ENCODE peak calls at places on chromosomes 12 and 14, in four cellular contexts. One of them, this sample, is unnamed.

GRCh38 chr14:102007916-102008418 is 43.6 kb downstream of the DYNC1H1 start:
- DNase-seq in GM12878: no peak
- DNase-seq in HepG2: no peak
- DNase-seq in A549: no peak
- DNase-seq in this sample: no peak

GRCh38 chr14:100065942-100066574 is 836 bp downstream of the EVL start:
- DNase-seq in GM12878: peak; percentile 94
- DNase-seq in HepG2: no peak
- DNase-seq in A549: no peak
- DNase-seq in this sample: no peak

GRCh38 chr12:29943683-29944082 is 159.9 kb upstream of the TMTC1 start:
- DNase-seq in GM12878: no peak
- DNase-seq in HepG2: no peak
- DNase-seq in A549: no peak
- DNase-seq in this sample: no peak

GRCh38 chr14:61188196-61188595 is 92.9 kb downstream of the TMEM30B start:
- DNase-seq in GM12878: no peak
- DNase-seq in HepG2: no peak
- DNase-seq in A549: peak; percentile 43
- DNase-seq in this sample: no peak

GRCh38 chr12:42525444-42525843 is 64.1 kb downstream of the PRICKLE1 start:
- DNase-seq in GM12878: no peak
- DNase-seq in HepG2: no peak
- DNase-seq in A549: no peak
- DNase-seq in this sample: no peak

GRCh38 chr14:23929822-23930294 is 23.7 kb upstream of the DHRS4 start:
- DNase-seq in GM12878: peak; percentile 25
- DNase-seq in HepG2: peak; percentile 87
- DNase-seq in A549: peak; percentile 73
- DNase-seq in this sample: peak; percentile 74

GRCh38 chr12:49887536-49888401 is 15.9 kb downstream of the FAIM2 start:
- DNase-seq in GM12878: no peak
- DNase-seq in HepG2: peak; percentile 55
- DNase-seq in A549: no peak
- DNase-seq in this sample: no peak

GRCh38 chr14:87805315-87805723 is 187.7 kb downstream of the GALC start:
- DNase-seq in GM12878: no peak
- DNase-seq in HepG2: peak; percentile 9
- DNase-seq in A549: peak; percentile 16
- DNase-seq in this sample: peak; percentile 34

GRCh38 chr12:87464565-87464964 is 564.6 kb downstream of the C12orf50 start:
- DNase-seq in GM12878: no peak
- DNase-seq in HepG2: no peak
- DNase-seq in A549: no peak
- DNase-seq in this sample: no peak

GRCh38 chr14:73818821-73819220 is 32.8 kb upstream of the PTGR2 start:
- DNase-seq in GM12878: no peak
- DNase-seq in HepG2: no peak
- DNase-seq in A549: no peak
- DNase-seq in this sample: no peak

GRCh38 chr12:80041691-80042090 is 57.6 kb upstream of the OTOGL start:
- DNase-seq in GM12878: no peak
- DNase-seq in HepG2: no peak
- DNase-seq in A549: no peak
- DNase-seq in this sample: no peak

GRCh38 chr12:72296389-72296788 is 24.2 kb downstream of the TRHDE start:
- DNase-seq in GM12878: no peak
- DNase-seq in HepG2: no peak
- DNase-seq in A549: peak; percentile 6
- DNase-seq in this sample: no peak

GRCh38 chr14:92759679-92760523 is 11.5 kb upstream of the LGMN start:
- DNase-seq in GM12878: peak; percentile 64
- DNase-seq in HepG2: no peak
- DNase-seq in A549: no peak
- DNase-seq in this sample: no peak

GRCh38 chr12:55865327-55865726 is 22.6 kb upstream of the MMP19 start:
- DNase-seq in GM12878: no peak
- DNase-seq in HepG2: no peak
- DNase-seq in A549: no peak
- DNase-seq in this sample: no peak

GRCh38 chr12:7937867-7938506 is 2.0 kb upstream of the SLC2A3 start:
- DNase-seq in GM12878: no peak
- DNase-seq in HepG2: no peak
- DNase-seq in A549: peak; percentile 55
- DNase-seq in this sample: peak; percentile 84

GRCh38 chr12:78898416-78898815 is 33.8 kb downstream of the SYT1 start:
- DNase-seq in GM12878: no peak
- DNase-seq in HepG2: no peak
- DNase-seq in A549: no peak
- DNase-seq in this sample: no peak
- TF ChIP-seq JUNB in GM12878: no peak
- TF ChIP-seq JUNB in HepG2: no peak
- TF ChIP-seq JUNB in A549: no peak
- TF ChIP-seq JUNB in this sample: no peak

GRCh38 chr12:40058721-40059190 is 47.1 kb downstream of the SLC2A13 start:
- DNase-seq in GM12878: no peak
- DNase-seq in HepG2: no peak
- DNase-seq in A549: no peak
- DNase-seq in this sample: no peak

GRCh38 chr12:40065636-40066035 is 40.2 kb downstream of the SLC2A13 start:
- DNase-seq in GM12878: no peak
- DNase-seq in HepG2: no peak
- DNase-seq in A549: no peak
- DNase-seq in this sample: no peak

GRCh38 chr12:40068416-40068815 is 37.5 kb downstream of the SLC2A13 start:
- DNase-seq in GM12878: no peak
- DNase-seq in HepG2: no peak
- DNase-seq in A549: no peak
- DNase-seq in this sample: no peak

DNA sequence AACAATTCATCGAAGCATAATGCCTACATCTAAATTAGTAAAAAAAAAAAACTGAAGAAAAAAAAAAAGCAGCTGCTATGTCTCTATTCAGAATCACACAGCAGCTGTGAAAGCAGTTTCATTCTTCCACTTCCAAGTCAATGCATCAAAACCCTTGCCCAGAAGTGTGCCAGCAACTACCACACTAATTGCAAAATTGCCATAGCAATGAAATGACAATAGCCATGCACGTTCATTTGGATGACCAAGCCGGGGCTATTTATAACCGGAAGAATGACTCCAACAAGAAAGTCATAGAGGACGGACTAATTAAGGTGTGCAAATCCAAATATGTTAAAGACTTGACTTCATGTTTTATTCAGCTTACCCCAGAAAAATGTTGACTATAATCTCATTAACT is 42.5 kb downstream of the SLC2A13 start:
- DNase-seq in GM12878: no peak
- DNase-seq in HepG2: no peak
- DNase-seq in A549: no peak
- DNase-seq in this sample: no peak
- TF ChIP-seq KDM1A in GM12878: no peak
- TF ChIP-seq KDM1A in HepG2: no peak
- TF ChIP-seq KDM1A in A549: no peak
- TF ChIP-seq KDM1A in this sample: no peak

GRCh38 chr12:84858796-84859195 is 53.8 kb downstream of the SLC6A15 start:
- DNase-seq in GM12878: no peak
- DNase-seq in HepG2: no peak
- DNase-seq in A549: no peak
- DNase-seq in this sample: no peak

GRCh38 chr12:84860718-84861117 is 51.9 kb downstream of the SLC6A15 start:
- DNase-seq in GM12878: no peak
- DNase-seq in HepG2: no peak
- DNase-seq in A549: no peak
- DNase-seq in this sample: no peak

GRCh38 chr12:84856156-84856900 is 56.3 kb downstream of the SLC6A15 start:
- DNase-seq in GM12878: no peak
- DNase-seq in HepG2: no peak
- DNase-seq in A549: no peak
- DNase-seq in this sample: no peak

GRCh38 chr12:84857809-84858208 is 54.8 kb downstream of the SLC6A15 start:
- DNase-seq in GM12878: no peak
- DNase-seq in HepG2: no peak
- DNase-seq in A549: no peak
- DNase-seq in this sample: no peak

GRCh38 chr12:84862190-84862589 is 50.4 kb downstream of the SLC6A15 start:
- DNase-seq in GM12878: no peak
- DNase-seq in HepG2: no peak
- DNase-seq in A549: no peak
- DNase-seq in this sample: no peak
- TF ChIP-seq JUNB in GM12878: no peak
- TF ChIP-seq JUNB in HepG2: no peak
- TF ChIP-seq JUNB in A549: no peak
- TF ChIP-seq JUNB in this sample: no peak

GRCh38 chr14:75234173-75234855 is 44.3 kb upstream of the FOS start:
- DNase-seq in GM12878: no peak
- DNase-seq in HepG2: peak; percentile 31
- DNase-seq in A549: no peak
- DNase-seq in this sample: peak; percentile 42
- TF ChIP-seq KDM1A in GM12878: no peak
- TF ChIP-seq KDM1A in HepG2: no peak
- TF ChIP-seq KDM1A in A549: no peak
- TF ChIP-seq KDM1A in this sample: no peak

GRCh38 chr14:39247256-39247655 is 13.5 kb downstream of the MIA2 start:
- DNase-seq in GM12878: no peak
- DNase-seq in HepG2: no peak
- DNase-seq in A549: no peak
- DNase-seq in this sample: no peak

GRCh38 chr14:39246618-39247017 is 12.9 kb downstream of the MIA2 start:
- DNase-seq in GM12878: no peak
- DNase-seq in HepG2: no peak
- DNase-seq in A549: no peak
- DNase-seq in this sample: no peak

GRCh38 chr14:39240769-39241168 is 7.1 kb downstream of the MIA2 start:
- DNase-seq in GM12878: no peak
- DNase-seq in HepG2: no peak
- DNase-seq in A549: no peak
- DNase-seq in this sample: no peak

GRCh38 chr14:39243831-39244230 is 10.1 kb downstream of the MIA2 start:
- DNase-seq in GM12878: no peak
- DNase-seq in HepG2: no peak
- DNase-seq in A549: no peak
- DNase-seq in this sample: no peak

DNA sequence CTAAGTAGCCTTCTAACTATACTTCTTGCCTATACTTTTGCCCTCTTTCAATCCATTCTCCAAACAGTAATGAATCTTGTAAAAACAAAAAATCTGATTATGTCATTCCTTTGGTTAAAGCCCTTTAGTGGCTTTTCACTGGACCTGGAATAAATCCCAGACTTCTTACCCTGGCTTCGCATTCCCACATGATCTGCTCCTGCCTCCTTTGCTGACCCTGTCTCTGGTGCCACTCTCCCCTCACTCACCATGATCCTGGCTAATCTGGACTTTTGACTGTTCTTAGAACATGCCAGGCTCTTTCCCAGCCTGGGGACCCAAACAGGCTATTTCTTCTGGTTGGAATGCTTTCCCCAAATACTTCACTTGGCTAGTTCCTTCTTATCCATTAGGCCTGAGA is 7.9 kb downstream of the MIA2 start:
- DNase-seq in GM12878: no peak
- DNase-seq in HepG2: no peak
- DNase-seq in A549: no peak
- DNase-seq in this sample: no peak
- TF ChIP-seq JUNB in GM12878: no peak
- TF ChIP-seq JUNB in HepG2: no peak
- TF ChIP-seq JUNB in A549: no peak
- TF ChIP-seq JUNB in this sample: no peak

DNA sequence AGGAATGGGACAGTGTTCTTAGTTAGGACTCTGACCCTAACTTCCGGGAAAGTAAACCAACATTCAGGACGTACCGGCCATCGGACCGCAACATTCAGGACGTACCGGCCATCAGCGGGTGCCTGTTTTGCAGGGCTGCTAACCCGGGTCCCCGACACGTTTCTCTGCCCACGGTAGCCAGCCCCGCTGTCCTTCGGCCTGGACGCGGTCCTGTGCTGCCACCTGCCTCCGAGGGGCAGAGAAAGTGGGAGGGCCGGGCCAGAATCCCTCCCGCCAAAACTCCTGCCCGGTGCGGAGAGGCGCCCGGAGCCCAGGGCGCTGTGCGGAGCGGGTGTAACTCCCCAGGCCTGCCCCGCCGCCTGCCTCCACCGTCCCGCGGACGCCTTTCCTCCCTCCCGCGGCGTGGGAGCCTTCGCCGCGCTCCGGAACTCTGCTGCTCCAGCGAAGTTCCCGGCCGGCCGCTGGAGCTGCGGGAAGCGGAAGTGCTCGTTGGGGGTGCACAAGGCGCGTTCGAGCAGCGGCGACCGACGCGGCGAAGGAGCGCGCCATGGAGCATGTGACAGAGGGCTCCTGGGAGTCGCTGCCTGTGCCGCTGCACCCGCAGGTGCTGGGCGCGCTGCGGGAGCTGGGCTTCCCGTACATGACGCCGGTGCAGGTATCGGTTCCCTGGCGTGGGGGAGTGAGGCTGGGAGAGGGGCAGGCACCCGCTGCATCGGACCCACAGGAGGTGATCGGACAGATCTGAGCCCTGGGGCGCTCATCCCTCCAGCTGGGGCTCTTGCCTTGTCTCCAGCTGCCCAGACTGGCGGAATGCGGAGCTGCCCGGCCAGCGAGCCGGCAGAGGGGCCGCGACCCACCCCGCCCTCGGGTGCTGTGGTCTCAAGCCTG is at the start of gene DDX55:
- DNase-seq in GM12878: peak; percentile 23
- DNase-seq in HepG2: peak; percentile 73
- DNase-seq in A549: peak; percentile 81
- DNase-seq in this sample: peak; percentile 92
- TF ChIP-seq KDM1A in GM12878: no peak
- TF ChIP-seq KDM1A in HepG2: no peak
- TF ChIP-seq KDM1A in A549: peak; percentile 21
- TF ChIP-seq KDM1A in this sample: no peak

GRCh38 chr14:78016532-78016931 is 153.6 kb upstream of the NRXN3 start:
- DNase-seq in GM12878: no peak
- DNase-seq in HepG2: no peak
- DNase-seq in A549: no peak
- DNase-seq in this sample: peak; percentile 2

GRCh38 chr14:78023112-78023511 is 147.1 kb upstream of the NRXN3 start:
- DNase-seq in GM12878: no peak
- DNase-seq in HepG2: no peak
- DNase-seq in A549: no peak
- DNase-seq in this sample: no peak

GRCh38 chr14:78018283-78018682 is 151.9 kb upstream of the NRXN3 start:
- DNase-seq in GM12878: no peak
- DNase-seq in HepG2: no peak
- DNase-seq in A549: no peak
- DNase-seq in this sample: no peak

DNA sequence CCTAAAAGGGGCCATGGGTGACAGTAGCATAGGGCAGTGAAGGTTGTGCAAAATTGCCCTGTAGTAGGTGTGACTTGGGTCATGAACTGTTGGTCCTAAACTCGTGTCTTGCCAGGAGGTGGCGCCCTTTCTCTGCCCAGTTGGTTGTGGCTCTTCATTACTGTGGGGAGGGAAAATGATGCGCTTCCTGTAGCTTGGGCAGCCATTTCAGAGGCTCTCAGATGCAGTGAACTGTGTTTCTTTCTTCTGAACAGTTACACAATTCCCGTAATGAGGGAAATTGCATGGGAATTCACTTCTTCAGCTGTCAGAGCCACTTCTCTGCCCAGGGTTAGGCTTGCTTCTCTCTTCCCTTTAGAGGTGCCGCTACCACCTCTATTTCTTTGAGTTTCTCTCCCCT is 148.1 kb upstream of the NRXN3 start:
- DNase-seq in GM12878: peak; percentile 25
- DNase-seq in HepG2: peak; percentile 54
- DNase-seq in A549: peak; percentile 38
- DNase-seq in this sample: peak; percentile 72
- TF ChIP-seq JUNB in GM12878: no peak
- TF ChIP-seq JUNB in HepG2: no peak
- TF ChIP-seq JUNB in A549: no peak
- TF ChIP-seq JUNB in this sample: no peak